ENCODE peak calls at places on chromosomes 12 and 14, in six cellular contexts. X, I, O, A, Q and F are unnamed samples.

GRCh38 chr12:72081787-72082186 is 143.1 kb downstream of the TPH2 start:
- DNase-seq in Q (no peak), O (no peak), A (no peak), X (no peak), I (no peak), F (no peak)

GRCh38 chr14:68253381-68253780 is 433.8 kb downstream of the RAD51B start:
- DNase-seq in I (no peak), O (no peak), A (no peak), Q (no peak), X (no peak), F (no peak)

GRCh38 chr14:100988411-100988900 is 84.9 kb upstream of the RTL1 start:
- DNase-seq in A (no peak), I (no peak), O (peak), Q (no peak), X (no peak), F (no peak)

GRCh38 chr14:20436363-20436755 is 393 bp upstream of the KLHL33 start:
- DNase-seq in X (no peak), O (no peak), I (no peak), Q (no peak), A (no peak), F (no peak)

GRCh38 chr12:109595321-109595902 is 21.8 kb downstream of the MVK start:
- DNase-seq in A (no peak), O (no peak), I (no peak), Q (no peak), X (no peak), F (no peak)

GRCh38 chr14:34241185-34241711 is 220.8 kb downstream of the SPTSSA start:
- DNase-seq in I (no peak), X (no peak), O (no peak), A (no peak), Q (no peak), F (no peak)

GRCh38 chr14:95515523-95516517 is 630 bp downstream of the SYNE3 start:
- DNase-seq in A (peak), O (no peak), I (peak), X (no peak), Q (peak), F (no peak)

GRCh38 chr12:76020731-76021672 is 10.6 kb downstream of the PHLDA1 start:
- DNase-seq in O (peak), Q (no peak), X (no peak), I (no peak), A (no peak), F (no peak)

GRCh38 chr12:7108928-7109920 is at the start of gene C1RL:
- DNase-seq in X (peak), A (peak), Q (peak), I (peak), O (peak), F (peak)

GRCh38 chr12:6961278-6961694 is 9.2 kb downstream of the PHB2 start:
- DNase-seq in X (peak), I (peak), O (no peak), Q (peak), A (peak), F (no peak)

GRCh38 chr12:5534800-5535199 is 102.9 kb downstream of the NTF3 start:
- DNase-seq in A (no peak), Q (peak), X (no peak), O (no peak), I (no peak), F (no peak)

GRCh38 chr12:14935031-14935430 is 3.3 kb downstream of the ERP27 start:
- DNase-seq in I (no peak), X (no peak), O (no peak), Q (no peak), A (no peak), F (no peak)

GRCh38 chr12:131108171-131108955 is 154.7 kb downstream of the ADGRD1 start:
- DNase-seq in I (peak), O (no peak), Q (no peak), X (no peak), A (no peak), F (no peak)

GRCh38 chr12:116892318-116892717 is 11.1 kb upstream of the HRK start:
- DNase-seq in A (no peak), Q (peak), X (no peak), O (no peak), I (no peak), F (no peak)

GRCh38 chr12:112525426-112525809 is 106.7 kb downstream of the PTPN11 start:
- DNase-seq in Q (no peak), A (no peak), I (no peak), O (no peak), X (no peak), F (no peak)

GRCh38 chr12:2641209-2641608 is 153.6 kb upstream of the FKBP4 start:
- DNase-seq in Q (peak), O (peak), X (no peak), I (peak), A (no peak), F (no peak)

GRCh38 chr14:64510825-64511679 is 6.5 kb downstream of the ZBTB1 start:
- DNase-seq in Q (peak), A (peak), O (peak), I (no peak), X (peak), F (no peak)

GRCh38 chr14:91647817-91648216 is 84.1 kb downstream of the CATSPERB start:
- DNase-seq in Q (no peak), I (no peak), X (no peak), A (no peak), O (no peak), F (no peak)

GRCh38 chr12:123936956-123937706 is 35.5 kb downstream of the CCDC92 start:
- DNase-seq in O (no peak), I (no peak), Q (peak), A (no peak), X (no peak), F (no peak)

GRCh38 chr14:32939254-32940065 is 781 bp downstream of the NPAS3 start:
- DNase-seq in O (no peak), Q (peak), X (no peak), A (peak), I (peak), F (no peak)

GRCh38 chr12:130835436-130835835 is 3.6 kb downstream of the STX2 start:
- DNase-seq in O (no peak), Q (peak), I (no peak), X (no peak), A (no peak), F (no peak)

GRCh38 chr12:93322784-93323183 is 54.9 kb upstream of the NUDT4 start:
- DNase-seq in Q (no peak), I (no peak), A (no peak), X (no peak), O (no peak), F (no peak)

GRCh38 chr14:20680363-20680762 is 4.0 kb upstream of the RNASE4 start:
- DNase-seq in Q (peak), O (no peak), A (no peak), X (no peak), I (no peak), F (no peak)

GRCh38 chr14:94098359-94098758 is 12.2 kb upstream of the IFI27 start:
- DNase-seq in I (no peak), A (no peak), Q (no peak), X (peak), O (no peak), F (no peak)

GRCh38 chr12:132157733-132158409 is 13.6 kb downstream of the NOC4L start:
- DNase-seq in X (no peak), A (no peak), I (no peak), O (no peak), Q (no peak), F (no peak)

GRCh38 chr12:94174576-94174975 is 26.2 kb downstream of the PLXNC1 start:
- DNase-seq in I (no peak), X (no peak), A (no peak), Q (no peak), O (no peak), F (peak)

GRCh38 chr14:54306806-54307205 is 90.0 kb upstream of the CDKN3 start:
- DNase-seq in O (no peak), Q (no peak), A (no peak), X (no peak), I (no peak), F (no peak)

GRCh38 chr12:29073631-29074239 is 75.3 kb upstream of the FAR2 start:
- DNase-seq in X (no peak), Q (peak), I (no peak), O (peak), A (no peak), F (no peak)

GRCh38 chr12:92871121-92871520 is 58.0 kb downstream of the EEA1 start:
- DNase-seq in Q (no peak), A (no peak), X (no peak), O (no peak), I (no peak), F (no peak)

GRCh38 chr14:57168138-57168695 is 100.5 kb downstream of the EXOC5 start:
- DNase-seq in A (no peak), Q (no peak), I (no peak), X (no peak), O (no peak), F (no peak)

GRCh38 chr14:63178912-63179311 is 25.3 kb upstream of the RHOJ start:
- DNase-seq in X (no peak), A (no peak), Q (no peak), O (no peak), I (no peak), F (no peak)

GRCh38 chr14:63186453-63186852 is 17.8 kb upstream of the RHOJ start:
- DNase-seq in Q (no peak), I (no peak), X (no peak), O (no peak), A (no peak), F (no peak)

GRCh38 chr14:63180017-63180416 is 24.2 kb upstream of the RHOJ start:
- DNase-seq in A (no peak), O (no peak), X (no peak), I (no peak), Q (no peak), F (no peak)

GRCh38 chr14:63179383-63179782 is 24.9 kb upstream of the RHOJ start:
- DNase-seq in X (no peak), I (no peak), A (no peak), O (no peak), Q (no peak), F (no peak)

GRCh38 chr14:63182967-63183366 is 21.3 kb upstream of the RHOJ start:
- DNase-seq in O (no peak), A (no peak), I (no peak), Q (no peak), X (no peak), F (no peak)
- H3K27ac ChIP-seq in O (no peak), A (no peak), I (no peak), Q (no peak), X (peak), F (no peak)

DNA sequence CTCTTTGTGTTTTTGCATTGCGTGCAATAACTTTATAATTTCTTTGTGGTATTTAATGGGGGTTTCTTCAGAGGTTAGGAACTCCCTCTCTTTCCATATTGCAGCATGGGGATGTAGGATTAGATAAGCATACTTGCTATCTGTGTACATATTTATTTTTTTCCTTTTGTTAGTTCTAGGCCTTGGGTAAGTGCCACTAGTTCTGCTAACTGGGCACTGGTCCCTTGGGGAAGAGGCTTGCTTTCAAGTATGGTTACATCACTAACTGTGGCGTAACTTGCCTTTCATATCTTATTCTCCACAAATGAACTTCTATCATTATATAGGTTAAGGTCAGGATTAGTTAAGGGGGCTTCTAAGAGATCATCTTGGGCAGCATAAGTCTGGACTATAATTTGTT is 31.5 kb upstream of the SLCO1B3 start:
- DNase-seq in O (no peak), I (no peak), Q (no peak), X (no peak), A (no peak), F (no peak)
- H3K27ac ChIP-seq in O (no peak), I (no peak), Q (no peak), X (no peak), A (no peak), F (no peak)

DNA sequence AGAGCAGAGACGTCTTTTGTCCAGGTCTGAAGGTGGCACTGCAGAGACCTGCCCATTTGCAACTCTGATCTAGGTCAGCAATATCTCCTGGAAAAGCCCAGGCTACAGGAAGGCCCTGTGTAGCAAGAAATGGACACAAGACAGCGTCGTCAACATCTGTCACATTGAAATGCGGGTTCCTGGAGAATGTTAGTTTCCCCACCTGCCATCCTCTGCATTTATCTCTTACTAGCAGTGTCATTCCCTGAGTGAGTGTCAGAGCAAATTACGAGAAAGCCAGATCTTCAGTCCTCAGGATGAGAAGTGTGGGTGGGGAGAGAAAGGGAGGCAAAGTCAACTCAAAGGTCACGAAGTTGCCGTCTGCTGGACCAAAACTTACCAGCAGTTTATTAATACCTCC is 27.4 kb upstream of the FLVCR2 start:
- DNase-seq in Q (no peak), X (no peak), I (no peak), O (no peak), A (no peak), F (no peak)
- H3K27ac ChIP-seq in Q (no peak), X (no peak), I (no peak), O (no peak), A (no peak), F (no peak)

GRCh38 chr12:96156211-96156610 is 38.0 kb upstream of the ELK3 start:
- DNase-seq in Q (no peak), O (no peak), X (no peak), A (no peak), I (no peak), F (no peak)

GRCh38 chr12:96155781-96156180 is 38.4 kb upstream of the ELK3 start:
- DNase-seq in A (no peak), O (no peak), Q (no peak), I (no peak), X (no peak), F (no peak)

GRCh38 chr12:96157427-96157826 is 36.7 kb upstream of the ELK3 start:
- DNase-seq in O (no peak), I (no peak), A (no peak), Q (no peak), X (no peak), F (no peak)

GRCh38 chr12:96153131-96153724 is 40.9 kb upstream of the ELK3 start:
- DNase-seq in Q (no peak), O (no peak), A (no peak), X (no peak), I (no peak), F (no peak)

DNA sequence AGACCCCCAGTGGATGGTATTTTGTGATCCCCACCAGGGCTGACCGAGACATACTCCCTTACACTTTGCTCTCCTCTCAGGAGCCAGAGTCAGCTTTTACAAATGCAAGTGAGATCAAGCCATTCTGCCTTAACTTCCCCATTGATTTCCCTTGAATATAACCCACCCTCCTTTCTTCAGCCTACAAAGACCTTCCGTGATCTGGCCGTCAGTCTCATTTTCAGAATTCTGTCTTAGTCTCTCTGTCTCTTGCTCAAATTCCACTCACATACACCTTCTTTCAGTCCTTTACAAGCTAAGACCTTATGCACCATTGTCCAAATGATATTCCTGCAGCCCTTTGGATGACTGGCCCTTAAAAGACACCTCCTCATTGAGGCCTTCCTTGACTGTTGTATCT is 39.0 kb upstream of the ELK3 start:
- DNase-seq in A (no peak), X (no peak), O (no peak), Q (no peak), I (no peak), F (no peak)
- H3K27ac ChIP-seq in A (no peak), X (no peak), O (no peak), Q (no peak), I (no peak), F (no peak)

GRCh38 chr14:77682158-77682553 is 25.7 kb downstream of the ALKBH1 start:
- DNase-seq in O (no peak), Q (no peak), I (no peak), X (no peak), A (no peak), F (no peak)
- H3K27ac ChIP-seq in O (no peak), Q (no peak), I (no peak), X (no peak), A (no peak), F (no peak)

GRCh38 chr12:25433024-25433423 is 120.1 kb downstream of the LMNTD1 start:
- DNase-seq in I (no peak), A (no peak), O (no peak), Q (no peak), X (no peak), F (no peak)
- H3K27ac ChIP-seq in I (no peak), A (no peak), O (no peak), Q (no peak), X (no peak), F (no peak)

DNA sequence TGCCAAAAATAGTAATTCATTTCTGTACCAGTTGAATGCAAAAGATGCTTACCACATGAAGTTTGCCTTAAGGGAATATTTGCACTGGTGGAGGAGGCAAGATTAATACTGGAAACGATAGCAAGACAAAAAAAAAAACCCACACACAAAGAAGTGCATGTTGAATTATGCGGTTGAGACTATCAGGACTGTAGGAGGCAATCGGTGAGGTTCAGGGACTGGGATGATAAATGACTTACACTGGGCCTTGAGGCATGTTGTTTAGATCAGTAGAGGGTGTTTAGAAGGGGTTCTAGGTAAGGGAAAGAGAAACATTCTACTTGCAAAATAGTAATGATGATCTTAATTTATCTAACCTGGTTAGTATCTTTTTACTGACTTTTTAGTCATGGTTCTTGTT is 142.1 kb upstream of the HMGA2 start:
- DNase-seq in X (no peak), A (no peak), I (no peak), O (no peak), Q (no peak), F (no peak)
- H3K27ac ChIP-seq in X (no peak), A (no peak), I (no peak), O (no peak), Q (no peak), F (no peak)

GRCh38 chr14:31561155-31561846 is at the start of gene NUBPL:
- DNase-seq in O (peak), A (peak), Q (peak), X (peak), I (peak), F (peak)
- H3K27ac ChIP-seq in O (peak), A (no peak), Q (peak), X (peak), I (peak), F (peak)

GRCh38 chr14:104194716-104195115 is 56.3 kb downstream of the KIF26A start:
- DNase-seq in A (no peak), I (no peak), X (no peak), O (no peak), Q (no peak), F (no peak)
- H3K27ac ChIP-seq in A (no peak), I (no peak), X (no peak), O (no peak), Q (no peak), F (no peak)

GRCh38 chr14:106436310-106436905 is 910.0 kb downstream of the TMEM121 start:
- DNase-seq in I (no peak), X (no peak), Q (peak), O (no peak), A (no peak), F (no peak)
- H3K27ac ChIP-seq in I (no peak), X (no peak), Q (no peak), O (no peak), A (no peak), F (no peak)